ENCODE peak calls at places on chromosome 6, in four cellular contexts. M, L, I and K are unnamed samples.

GRCh38 chr6:582370-582769 is 74.5 kb downstream of the HUS1B start:
- DNase-seq in M (no peak), L (no peak), I (no peak), K (no peak)

GRCh38 chr6:129776542-129776941 is 66.6 kb upstream of the ARHGAP18 start:
- DNase-seq in L (no peak), I (no peak), M (no peak), K (no peak)

GRCh38 chr6:3904518-3904917 is 55.3 kb downstream of the FAM50B start:
- DNase-seq in M (no peak), L (no peak), I (no peak), K (no peak)

GRCh38 chr6:6590530-6590929 is 2.0 kb downstream of the LY86 start:
- DNase-seq in M (no peak), I (no peak), L (no peak), K (no peak)

GRCh38 chr6:48825501-48826317 is 637.3 kb downstream of the MMUT start:
- DNase-seq in L (no peak), M (no peak), I (no peak), K (no peak)

GRCh38 chr6:7200598-7201443 is 93.1 kb downstream of the RREB1 start:
- DNase-seq in M (no peak), I (no peak), L (no peak), K (no peak)

GRCh38 chr6:3612341-3613041 is 139.0 kb downstream of the PXDC1 start:
- DNase-seq in L (no peak), I (peak), M (no peak), K (no peak)

GRCh38 chr6:30152019-30152673 is 8.9 kb downstream of the TRIM10 start:
- DNase-seq in I (no peak), L (no peak), M (no peak), K (no peak)

GRCh38 chr6:105431226-105431625 is 28.3 kb upstream of the PREP start:
- DNase-seq in L (peak), I (peak), M (no peak), K (no peak)

GRCh38 chr6:32529697-32530429 is at the start of gene HLA-DRB5:
- DNase-seq in I (peak), L (no peak), M (peak), K (peak)

GRCh38 chr6:145813285-145814034 is 1.1 kb downstream of the FBXO30 start:
- DNase-seq in M (no peak), I (peak), L (no peak), K (no peak)

GRCh38 chr6:79713701-79714322 is 82.7 kb downstream of the SH3BGRL2 start:
- DNase-seq in M (no peak), L (peak), I (no peak), K (peak)

GRCh38 chr6:81568973-81569372 is 183.5 kb downstream of the TENT5A start:
- DNase-seq in I (no peak), L (no peak), M (no peak), K (no peak)

GRCh38 chr6:154427425-154427824 is 70.8 kb upstream of the IPCEF1 start:
- DNase-seq in L (no peak), M (no peak), I (no peak), K (no peak)

GRCh38 chr6:97059473-97059872 is 134.9 kb downstream of the KLHL32 start:
- DNase-seq in M (no peak), I (peak), L (no peak), K (no peak)

GRCh38 chr6:53564401-53565065 is 19.6 kb upstream of the GCLC start:
- DNase-seq in M (no peak), L (no peak), I (no peak), K (no peak)

GRCh38 chr6:63899550-63899949 is 263.9 kb downstream of the PHF3 start:
- DNase-seq in M (no peak), L (no peak), I (no peak), K (no peak)

GRCh38 chr6:165737396-165737795 is 74.4 kb upstream of the PDE10A start:
- DNase-seq in M (no peak), L (no peak), I (no peak), K (no peak)

GRCh38 chr6:85449818-85450577 is at the start of gene NT5E:
- DNase-seq in L (no peak), I (peak), M (peak), K (peak)

GRCh38 chr6:2839195-2839981 is 2.3 kb downstream of the SERPINB1 start:
- DNase-seq in I (no peak), M (no peak), L (no peak), K (no peak)

GRCh38 chr6:65979120-65979519 is 272.1 kb upstream of the EYS start:
- DNase-seq in I (peak), M (no peak), L (no peak), K (no peak)

GRCh38 chr6:26532699-26533523 is 5.3 kb upstream of the HMGN4 start:
- DNase-seq in M (peak), I (peak), L (peak), K (peak)

GRCh38 chr6:112357801-112358200 is 10.7 kb downstream of the RFPL4B start:
- DNase-seq in L (no peak), M (no peak), I (peak), K (no peak)

GRCh38 chr6:16716450-16716858 is 44.8 kb downstream of the ATXN1 start:
- DNase-seq in L (no peak), I (no peak), M (no peak), K (no peak)

GRCh38 chr6:52543262-52543661 is 33.6 kb downstream of the TRAM2 start:
- DNase-seq in I (peak), L (no peak), M (no peak), K (no peak)

GRCh38 chr6:42963855-42964605 is 3.5 kb downstream of the GNMT start:
- DNase-seq in I (no peak), L (no peak), M (no peak), K (no peak)

GRCh38 chr6:79946773-79947190 is 571 bp downstream of the ELOVL4 start:
- DNase-seq in M (no peak), I (peak), L (no peak), K (no peak)

GRCh38 chr6:65937982-65938381 is 231.0 kb upstream of the EYS start:
- DNase-seq in M (no peak), L (no peak), I (peak), K (peak)

GRCh38 chr6:110020888-110021287 is 42.8 kb downstream of the GPR6 start:
- DNase-seq in I (no peak), L (no peak), M (no peak), K (no peak)

GRCh38 chr6:117288083-117288715 is 22.8 kb downstream of the VGLL2 start:
- DNase-seq in L (no peak), I (no peak), M (no peak), K (no peak)

GRCh38 chr6:169188051-169188863 is 65.4 kb downstream of the THBS2 start:
- DNase-seq in I (peak), L (no peak), M (no peak), K (no peak)

GRCh38 chr6:102732908-102733307 is 1339.4 kb downstream of the GRIK2 start:
- DNase-seq in I (no peak), M (no peak), L (no peak), K (no peak)